ENCODE peak calls at places on chromosome 14, in four cellular contexts. F, R, I and E are unnamed samples.

GRCh38 chr14:99718031-99718810 is 34.1 kb downstream of the CYP46A1 start:
- DNase-seq in R (no peak), I (peak; percentile 57), F (no peak), E (no peak)

GRCh38 chr14:64422006-64422405 is 33.9 kb downstream of the MTHFD1 start:
- DNase-seq in R (no peak), F (no peak), I (no peak), E (no peak)

GRCh38 chr14:100317897-100318808 is 5.0 kb upstream of the SLC25A47 start:
- DNase-seq in R (peak; percentile 80), I (peak; percentile 87), F (peak; percentile 76), E (peak; percentile 84)

GRCh38 chr14:51458563-51458955 is 193.2 kb upstream of the FRMD6 start:
- DNase-seq in R (no peak), F (no peak), I (no peak), E (no peak)

GRCh38 chr14:56172571-56172971 is 54.4 kb downstream of the PELI2 start:
- DNase-seq in I (no peak), F (no peak), R (no peak), E (no peak)

GRCh38 chr14:55739967-55740707 is 160.1 kb downstream of the KTN1 start:
- DNase-seq in F (no peak), I (peak; percentile 86), R (no peak), E (peak; percentile 84)

GRCh38 chr14:100449225-100449987 is 126.3 kb downstream of the SLC25A47 start:
- DNase-seq in F (no peak), R (no peak), I (peak; percentile 29), E (no peak)

GRCh38 chr14:55180434-55180833 is 11.0 kb downstream of the DLGAP5 start:
- DNase-seq in I (no peak), R (no peak), F (no peak), E (no peak)

GRCh38 chr14:99270491-99271287 is 1.3 kb downstream of the BCL11B start:
- DNase-seq in R (no peak), F (no peak), I (peak; percentile 78), E (no peak)

GRCh38 chr14:90676356-90676755 is 139.9 kb downstream of the TTC7B start:
- DNase-seq in I (no peak), R (no peak), F (no peak), E (no peak)

GRCh38 chr14:72439707-72440106 is 454.2 kb downstream of the DPF3 start:
- DNase-seq in R (no peak), I (no peak), F (no peak), E (no peak)

GRCh38 chr14:22614240-22614799 is 16.2 kb downstream of the ABHD4 start:
- DNase-seq in I (no peak), R (no peak), F (no peak), E (no peak)

GRCh38 chr14:81946808-81947798 is 413.4 kb upstream of the SEL1L start:
- DNase-seq in R (no peak), I (no peak), F (no peak), E (no peak)

GRCh38 chr14:94117856-94118255 is 7.3 kb downstream of the IFI27 start:
- DNase-seq in F (no peak), I (no peak), R (no peak), E (no peak)

GRCh38 chr14:90603336-90603735 is 206.5 kb downstream of the CALM1 start:
- DNase-seq in I (no peak), F (no peak), R (no peak), E (no peak)

GRCh38 chr14:22689186-22689585 is 45.0 kb upstream of the OR6J1 start:
- DNase-seq in R (no peak), F (peak; percentile 21), I (no peak), E (no peak)

GRCh38 chr14:52307870-52308269 is 6.2 kb upstream of the PTGER2 start:
- DNase-seq in R (no peak), I (no peak), F (no peak), E (no peak)

GRCh38 chr14:74964787-74965769 is 9.7 kb upstream of the PGF start:
- DNase-seq in R (no peak), I (no peak), F (no peak), E (no peak)

GRCh38 chr14:29518335-29518734 is 409.3 kb downstream of the PRKD1 start:
- DNase-seq in F (no peak), R (no peak), I (no peak), E (no peak)

GRCh38 chr14:61145903-61146411 is 135.2 kb downstream of the TMEM30B start:
- DNase-seq in R (no peak), I (no peak), F (no peak), E (no peak)

GRCh38 chr14:37623552-37623951 is 28.1 kb downstream of the TTC6 start:
- DNase-seq in I (no peak), F (no peak), R (no peak), E (no peak)

GRCh38 chr14:51521764-51522163 is 129.9 kb upstream of the FRMD6 start:
- DNase-seq in F (no peak), I (no peak), R (no peak), E (no peak)

GRCh38 chr14:100850841-100851585 is 25.1 kb downstream of the MEG3 start:
- DNase-seq in R (peak; percentile 50), I (peak; percentile 81), F (peak; percentile 45), E (peak; percentile 78)

GRCh38 chr14:97523936-97524335 is 726.8 kb downstream of the VRK1 start:
- DNase-seq in I (no peak), F (no peak), R (no peak), E (no peak)

GRCh38 chr14:50318031-50318626 is 6.0 kb downstream of the DMAC2L start:
- DNase-seq in I (no peak), R (no peak), F (no peak), E (no peak)

GRCh38 chr14:96587823-96588385 is 85.7 kb downstream of the PAPOLA start:
- DNase-seq in I (no peak), F (no peak), R (no peak), E (no peak)

GRCh38 chr14:52268191-52269061 is 928 bp downstream of the PTGDR start:
- DNase-seq in I (peak; percentile 69), R (peak; percentile 22), F (peak; percentile 21), E (peak; percentile 62)

GRCh38 chr14:53779301-53779700 is 177.3 kb downstream of the BMP4 start:
- DNase-seq in I (no peak), F (no peak), R (no peak), E (no peak)

GRCh38 chr14:67999693-68000384 is 180.3 kb downstream of the RAD51B start:
- DNase-seq in R (no peak), F (no peak), I (no peak), E (no peak)

GRCh38 chr14:100629696-100630095 is 42.5 kb upstream of the BEGAIN start:
- DNase-seq in R (no peak), I (no peak), F (no peak), E (no peak)

GRCh38 chr14:61644185-61644584 is 51.1 kb upstream of the HIF1A start:
- DNase-seq in R (no peak), I (no peak), F (no peak), E (no peak)

GRCh38 chr14:101122855-101123129 is 219.3 kb upstream of the RTL1 start:
- DNase-seq in F (no peak), I (peak; percentile 58), R (no peak), E (no peak)

GRCh38 chr14:99075771-99076370 is 196.1 kb downstream of the BCL11B start:
- DNase-seq in R (no peak), F (no peak), I (no peak), E (no peak)

GRCh38 chr14:69701857-69702256 is 65.1 kb upstream of the SRSF5 start:
- DNase-seq in I (no peak), R (no peak), F (no peak), E (no peak)

GRCh38 chr14:69700609-69701008 is 66.3 kb upstream of the SRSF5 start:
- DNase-seq in R (no peak), I (no peak), F (no peak), E (no peak)

GRCh38 chr14:69704319-69704718 is 62.6 kb upstream of the SRSF5 start:
- DNase-seq in I (no peak), F (no peak), R (no peak), E (no peak)

GRCh38 chr14:69701269-69701668 is 65.7 kb upstream of the SRSF5 start:
- DNase-seq in I (no peak), R (no peak), F (no peak), E (no peak)

GRCh38 chr14:69703047-69704046 is 63.6 kb upstream of the SRSF5 start:
- DNase-seq in F (no peak), I (no peak), R (no peak), E (no peak)
- TF ChIP-seq CTCF in F (no peak), I (no peak), R (no peak), E (no peak)

DNA sequence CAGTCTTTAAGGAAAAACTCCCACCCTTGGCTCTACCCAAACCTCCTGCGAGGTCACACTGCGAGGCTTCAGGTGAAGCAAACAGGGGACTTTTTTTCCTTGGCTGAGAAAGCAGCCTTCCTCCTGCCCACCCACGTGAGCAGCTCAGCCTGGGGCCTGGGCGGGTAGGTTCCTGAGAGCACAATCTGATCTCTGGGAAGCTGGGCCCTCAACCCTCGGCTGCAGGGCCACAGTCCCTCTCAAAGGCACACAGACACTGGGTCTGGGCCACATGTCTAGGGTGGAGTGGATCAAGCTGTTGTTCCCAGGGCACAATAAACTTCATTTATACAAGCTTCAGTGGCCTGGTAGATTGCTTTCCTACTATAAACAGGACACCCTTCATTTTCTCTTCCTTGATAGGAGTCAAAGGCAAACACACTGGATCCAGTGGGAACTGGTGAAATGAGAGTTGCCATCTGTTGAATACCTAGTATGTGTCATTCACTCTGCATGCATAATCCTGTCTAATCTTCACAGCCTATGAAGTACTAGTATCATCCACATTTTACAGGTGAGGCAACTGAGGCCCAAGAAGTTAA is 41.3 kb upstream of the PNMA1 start:
- DNase-seq in F (no peak), I (peak; percentile 86), R (no peak), E (no peak)
- H3K27ac ChIP-seq in F (peak overlapping the region; percentile 95), I (peak overlapping the region; percentile 63), R (peak overlapping the region; percentile 100), E (peak overlapping the region; percentile 96)

DNA sequence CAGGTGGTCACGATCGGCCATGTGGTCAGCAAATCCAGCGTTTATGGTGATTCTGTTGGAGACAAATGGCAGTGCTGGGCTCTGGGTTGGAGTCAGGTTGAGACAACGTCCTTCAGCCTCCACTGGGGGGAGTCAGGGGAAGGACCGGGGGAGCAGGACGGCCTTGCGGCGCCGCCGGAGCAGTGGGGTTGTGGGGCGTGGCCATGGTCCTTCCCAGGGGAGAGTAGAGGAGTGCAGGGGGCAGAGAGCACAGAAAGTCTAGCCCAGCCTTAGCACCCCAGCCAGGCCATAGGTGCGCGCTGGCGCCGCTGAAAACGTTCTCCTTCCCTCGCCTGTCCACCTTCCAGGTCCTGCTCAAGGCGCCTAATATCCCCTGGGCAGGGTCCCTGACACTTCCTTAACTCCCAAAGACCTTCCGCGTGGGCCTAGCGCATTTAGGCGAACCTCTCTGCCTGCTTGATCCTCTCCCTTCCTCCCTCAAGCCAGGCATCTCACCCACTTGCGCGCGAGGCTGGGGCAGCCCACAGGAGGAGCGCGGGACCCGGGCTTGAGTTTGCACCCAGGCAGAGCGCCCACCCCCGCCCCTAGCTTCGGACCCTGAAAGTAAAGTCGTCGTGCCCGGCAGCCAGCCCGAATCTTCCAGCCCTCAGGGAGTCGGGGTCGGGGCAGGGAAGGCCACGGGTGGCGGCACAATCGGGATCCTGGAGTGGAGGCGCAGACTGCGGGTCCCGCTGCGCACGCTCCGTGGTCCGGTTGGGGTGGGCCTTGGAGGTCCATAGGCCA is 3.1 kb upstream of the KIF26A start:
- DNase-seq in I (peak; percentile 79), F (no peak), R (no peak), E (peak; percentile 54)
- TF ChIP-seq CTCF in I (no peak), F (no peak), R (no peak), E (no peak)

GRCh38 chr14:34232790-34233189 is 229.2 kb downstream of the SPTSSA start:
- DNase-seq in R (no peak), F (no peak), I (no peak), E (no peak)
- H3K27ac ChIP-seq in R (no peak overlapping the region), F (no peak overlapping the region), I (no peak overlapping the region), E (no peak overlapping the region)